ENCODE peak calls at places on chromosomes 1 and 21, in eight cellular contexts. E, N, P, S, I, W, O and L are unnamed samples.

GRCh38 chr1:211829343-211830054 is 1.1 kb downstream of the LPGAT1 start:
- DNase-seq in N (peak), P (peak), O (peak), I (no peak), W (no peak), E (no peak), S (no peak), L (no peak)

GRCh38 chr1:27643626-27644368 is 8.8 kb upstream of the FGR start:
- DNase-seq in P (peak), N (peak), W (no peak), S (peak), O (peak), E (peak), I (peak), L (peak)

GRCh38 chr1:59427155-59427554 is 130.3 kb downstream of the FGGY start:
- DNase-seq in N (no peak), S (peak), E (peak), I (peak), O (no peak), W (no peak), P (no peak), L (no peak)

GRCh38 chr1:204341380-204341779 is 18.3 kb downstream of the PLEKHA6 start:
- DNase-seq in P (no peak), N (no peak), W (no peak), O (peak), S (no peak), I (no peak), E (no peak), L (no peak)

GRCh38 chr1:50977575-50978143 is 7.6 kb downstream of the CDKN2C start:
- DNase-seq in W (no peak), O (peak), S (peak), N (peak), E (no peak), P (peak), I (no peak), L (no peak)

GRCh38 chr1:21866629-21867009 is 54.6 kb downstream of the LDLRAD2 start:
- DNase-seq in O (no peak), N (no peak), E (no peak), W (no peak), S (no peak), P (no peak), I (no peak), L (no peak)

GRCh38 chr1:12309783-12310742 is 80.2 kb downstream of the VPS13D start:
- DNase-seq in S (no peak), P (no peak), O (no peak), N (no peak), I (no peak), E (no peak), W (no peak), L (no peak)

GRCh38 chr1:27001570-27002360 is 8.3 kb downstream of the TRNP1 start:
- DNase-seq in P (no peak), W (peak), O (peak), E (no peak), S (no peak), N (peak), I (no peak), L (peak)

GRCh38 chr1:57024855-57025254 is 59.0 kb upstream of the C8B start:
- DNase-seq in S (no peak), O (no peak), N (no peak), P (no peak), E (no peak), I (no peak), W (no peak), L (no peak)

GRCh38 chr21:16324630-16325029 is 594.8 kb downstream of the USP25 start:
- DNase-seq in P (no peak), O (no peak), I (no peak), S (no peak), E (no peak), N (no peak), W (no peak), L (no peak)

GRCh38 chr21:16330340-16331319 is 600.8 kb downstream of the USP25 start:
- DNase-seq in P (peak), I (peak), N (peak), S (no peak), E (peak), O (peak), W (no peak), L (no peak)
- TF ChIP-seq REST in P (no peak), I (no peak), N (no peak), S (no peak), E (no peak), O (no peak), W (no peak), L (no peak)

DNA sequence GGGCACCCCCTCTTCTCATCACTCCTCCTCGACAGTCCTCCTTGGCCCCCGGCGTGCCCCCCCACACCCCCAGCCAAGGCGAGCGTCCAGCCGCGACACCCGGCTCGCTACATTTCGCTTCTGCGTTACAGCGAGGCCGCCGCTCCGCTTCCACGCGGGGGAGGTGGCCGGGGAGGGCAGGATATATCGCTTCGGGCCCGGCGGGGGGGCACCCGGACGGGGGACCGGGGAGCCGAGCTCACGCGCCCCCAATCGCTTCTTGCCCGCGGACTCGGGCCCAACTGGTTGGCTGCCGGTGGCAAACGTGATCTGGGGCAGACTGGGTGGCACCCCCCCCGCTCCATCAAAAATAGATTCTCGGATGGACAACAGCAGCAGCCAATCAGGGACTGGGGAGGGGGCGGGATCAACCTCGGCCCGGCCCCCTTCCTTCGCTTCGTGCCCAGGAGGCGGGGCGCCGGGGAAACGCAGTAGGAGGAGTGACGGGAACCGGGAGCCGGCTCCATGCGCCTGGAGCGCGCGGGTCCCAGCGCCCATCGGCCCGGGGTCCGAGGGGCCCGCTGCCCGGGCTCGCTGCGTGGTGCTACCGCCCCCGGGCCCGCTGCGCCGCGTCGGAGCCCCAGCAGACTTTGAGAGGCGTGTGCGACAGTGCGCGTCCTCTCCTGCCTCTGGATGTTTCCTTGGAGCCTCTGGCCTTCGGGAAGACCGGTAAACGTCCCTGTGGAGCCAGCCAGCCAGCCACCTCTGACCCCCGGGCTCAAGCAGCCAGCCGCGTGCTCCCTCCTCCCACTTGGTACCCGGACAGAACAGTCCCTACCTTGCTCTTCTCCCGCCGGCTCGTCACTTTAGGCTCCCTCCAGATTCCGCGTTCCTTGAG is at the start of gene SLC41A1:
- DNase-seq in I (peak), P (peak), N (peak), S (peak), E (peak), O (peak), W (peak), L (peak)
- TF ChIP-seq POLR2AphosphoS5 in I (peak), P (peak), N (peak), S (peak), E (peak), O (no peak), W (no peak), L (no peak)

GRCh38 chr1:53367503-53368313 is 39.8 kb upstream of the LRP8 start:
- DNase-seq in O (no peak), N (no peak), E (no peak), P (peak), S (peak), W (peak), I (no peak), L (no peak)

GRCh38 chr1:53369034-53369750 is 41.3 kb upstream of the LRP8 start:
- DNase-seq in N (no peak), S (no peak), E (no peak), O (no peak), I (no peak), P (no peak), W (no peak), L (no peak)

GRCh38 chr1:53368314-53369033 is 40.6 kb upstream of the LRP8 start:
- DNase-seq in P (peak), I (no peak), N (no peak), S (no peak), O (no peak), E (no peak), W (no peak), L (no peak)

GRCh38 chr1:53365405-53366063 is 37.7 kb upstream of the LRP8 start:
- DNase-seq in S (no peak), W (no peak), I (no peak), E (no peak), O (no peak), N (no peak), P (no peak), L (peak)

DNA sequence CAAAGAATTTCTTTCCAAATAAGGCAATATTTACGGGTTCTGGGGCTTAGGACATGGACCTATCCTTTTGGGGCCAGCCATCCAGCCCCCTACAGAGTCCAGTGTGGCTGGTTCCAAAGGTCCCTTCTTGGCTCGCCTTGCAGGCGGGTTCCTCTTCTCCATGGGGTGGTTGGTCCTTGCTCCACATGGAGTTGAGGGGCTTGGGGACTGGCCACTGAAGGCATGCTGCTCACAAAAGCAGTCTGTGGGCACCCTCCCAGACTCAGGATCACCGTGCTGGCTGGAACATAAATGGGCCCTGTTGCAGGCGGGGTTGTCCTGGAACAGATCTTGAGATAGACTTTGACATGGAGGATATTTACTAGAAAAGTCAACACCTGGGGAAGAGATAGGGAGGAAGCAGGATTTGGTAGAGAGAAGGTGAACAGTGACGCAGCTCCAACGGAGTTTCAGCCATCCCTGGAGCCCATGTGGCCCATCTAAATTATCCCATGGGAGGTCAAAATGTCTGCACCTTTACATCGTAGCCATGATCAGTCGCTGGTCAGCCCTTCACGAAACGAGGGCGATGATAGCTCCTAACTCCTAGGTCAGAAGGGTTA is 39.1 kb upstream of the LRP8 start:
- DNase-seq in I (no peak), N (no peak), P (no peak), S (no peak), W (no peak), E (no peak), O (no peak), L (no peak)
- TF ChIP-seq REST in I (no peak), N (no peak), P (no peak), S (no peak), W (no peak), E (no peak), O (no peak), L (no peak)

DNA sequence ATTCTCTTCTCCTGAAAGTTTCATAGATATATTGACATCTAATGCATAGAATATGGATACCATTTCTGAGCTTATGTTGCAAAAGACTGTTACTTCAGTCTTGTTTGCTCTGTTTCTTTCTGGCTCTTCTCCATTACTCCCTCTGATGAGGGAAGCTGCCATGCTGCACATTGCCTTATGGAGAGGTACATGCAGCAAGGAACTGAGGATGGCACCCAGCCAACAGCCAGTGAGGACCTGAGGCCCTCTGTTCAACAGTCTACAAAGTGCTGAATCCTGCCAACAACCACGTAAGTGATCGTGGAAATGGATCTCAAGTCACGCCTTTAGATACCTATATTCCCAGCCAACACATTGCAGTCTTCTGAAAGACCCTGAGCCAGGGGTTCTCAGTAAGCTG is 66.6 kb upstream of the ADAMTS5 start:
- DNase-seq in P (no peak), O (no peak), I (no peak), W (no peak), N (no peak), S (no peak), E (no peak), L (no peak)
- TF ChIP-seq POLR2AphosphoS5 in P (no peak), O (no peak), I (no peak), W (no peak), N (no peak), S (no peak), E (no peak), L (no peak)

DNA sequence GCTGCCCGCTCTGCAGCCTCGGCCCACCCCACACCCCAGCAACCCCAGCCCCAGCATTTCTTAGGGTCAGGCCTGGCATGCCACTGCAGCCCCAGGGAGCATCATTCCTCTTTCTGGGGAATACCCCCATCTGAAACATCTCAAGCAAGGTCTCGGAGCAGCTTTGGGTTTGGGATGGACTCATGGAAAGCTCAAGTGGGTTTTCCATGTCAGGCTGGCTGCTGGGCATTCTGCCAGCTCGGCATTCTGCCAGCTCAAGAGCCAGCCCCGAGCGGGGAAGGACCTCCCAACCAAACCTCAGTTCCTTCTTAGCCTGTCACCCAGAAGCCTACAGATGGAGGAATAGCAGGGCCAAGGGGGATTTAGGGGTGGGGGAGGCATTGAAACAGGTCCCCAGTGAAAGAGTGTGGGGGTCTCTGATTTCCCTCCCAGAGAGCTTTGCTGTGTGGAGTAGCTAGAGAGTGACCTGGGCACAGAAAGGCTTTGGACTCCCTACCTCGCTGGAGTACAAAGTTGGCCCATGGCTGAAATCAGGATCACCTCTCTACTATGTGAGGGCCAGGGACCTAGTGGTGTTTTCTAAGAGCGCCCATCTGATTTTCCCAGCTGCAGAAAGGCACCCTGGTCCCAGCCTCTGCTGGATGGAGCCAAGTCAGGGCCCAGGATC is 628 bp downstream of the SELENBP1 start:
- DNase-seq in N (no peak), S (peak), W (no peak), P (peak), O (no peak), I (no peak), E (no peak), L (peak)
- TF ChIP-seq REST in N (no peak), S (no peak), W (no peak), P (no peak), O (no peak), I (no peak), E (no peak), L (no peak)